ENCODE peak calls at places on chromosome 21, in five cellular contexts. U is upper lobe of right lung, D is fibroblast of the aortic adventitia, E is endothelial cell, H is kidney epithelial cell. J is an unnamed sample.

GRCh38 chr21:33430858-33431257 is 27.6 kb downstream of the IFNGR2 start:
- DNase-seq in H (no peak), D (no peak), E (no peak), U (no peak), J (no peak)

GRCh38 chr21:44450402-44450801 is 4.9 kb upstream of the LRRC3 start:
- DNase-seq in U (no peak), D (no peak), H (no peak), E (no peak), J (no peak)

GRCh38 chr21:15257646-15258045 is 192.8 kb upstream of the NRIP1 start:
- DNase-seq in H (no peak), E (no peak), D (no peak), U (no peak), J (no peak)

GRCh38 chr21:36676039-36676950 is 22.6 kb upstream of the SIM2 start:
- DNase-seq in H (no peak), D (no peak), U (no peak), E (no peak), J (no peak)

GRCh38 chr21:29499734-29500343 is 201.1 kb downstream of the BACH1 start:
- DNase-seq in D (no peak), U (no peak), E (peak), H (no peak), J (peak)

GRCh38 chr21:36203603-36203889 is 46.9 kb downstream of the DOP1B start:
- DNase-seq in D (peak), E (no peak), H (peak), U (no peak), J (peak)

GRCh38 chr21:45029968-45030636 is 44.3 kb upstream of the ADARB1 start:
- DNase-seq in H (no peak), D (no peak), E (no peak), U (no peak), J (no peak)

GRCh38 chr21:44394733-44395132 is 41.3 kb downstream of the TRPM2 start:
- DNase-seq in H (no peak), E (no peak), D (no peak), U (peak), J (no peak)

GRCh38 chr21:37496972-37497371 is 130.4 kb downstream of the DYRK1A start:
- DNase-seq in D (peak), U (no peak), E (no peak), H (no peak), J (no peak)

GRCh38 chr21:26842300-26842699 is 2.9 kb downstream of the ADAMTS1 start:
- DNase-seq in U (no peak), E (no peak), D (peak), H (no peak), J (peak)

GRCh38 chr21:33825898-33826297 is 89.7 kb downstream of the ATP5PO start:
- DNase-seq in H (no peak), D (peak), E (no peak), U (no peak), J (peak)

GRCh38 chr21:8993943-8994639 is 1527.3 kb upstream of the TPTE start:
- DNase-seq in D (no peak), E (no peak), H (no peak), U (no peak), J (no peak)

GRCh38 chr21:44703731-44704635 is 7.0 kb downstream of the KRTAP10-12 start:
- DNase-seq in D (no peak), U (no peak), H (no peak), E (no peak), J (no peak)

GRCh38 chr21:34936299-34936698 is 112.8 kb downstream of the RUNX1 start:
- DNase-seq in U (no peak), D (no peak), E (no peak), H (no peak), J (no peak)

GRCh38 chr21:36640260-36641244 is 58.4 kb upstream of the SIM2 start:
- DNase-seq in U (no peak), E (no peak), H (no peak), D (peak), J (no peak)

GRCh38 chr21:27954806-27955205 is 987.9 kb upstream of the ADAMTS5 start:
- DNase-seq in D (no peak), U (no peak), E (no peak), H (peak), J (peak)

GRCh38 chr21:44532165-44532564 is 7.8 kb downstream of the KRTAP10-1 start:
- DNase-seq in U (peak), D (no peak), H (no peak), E (no peak), J (no peak)

GRCh38 chr21:25637846-25638245 is 1.2 kb upstream of the JAM2 start:
- DNase-seq in D (no peak), E (no peak), U (no peak), H (no peak), J (no peak)

GRCh38 chr21:25639167-25639921 is at the start of gene JAM2:
- DNase-seq in D (no peak), U (peak), E (peak), H (no peak), J (no peak)

GRCh38 chr21:25638634-25639166 is 358 bp upstream of the JAM2 start:
- DNase-seq in U (no peak), H (no peak), D (peak), E (no peak), J (no peak)

GRCh38 chr21:25640671-25641292 is 1.7 kb downstream of the JAM2 start:
- DNase-seq in U (no peak), E (no peak), H (no peak), D (no peak), J (no peak)

DNA sequence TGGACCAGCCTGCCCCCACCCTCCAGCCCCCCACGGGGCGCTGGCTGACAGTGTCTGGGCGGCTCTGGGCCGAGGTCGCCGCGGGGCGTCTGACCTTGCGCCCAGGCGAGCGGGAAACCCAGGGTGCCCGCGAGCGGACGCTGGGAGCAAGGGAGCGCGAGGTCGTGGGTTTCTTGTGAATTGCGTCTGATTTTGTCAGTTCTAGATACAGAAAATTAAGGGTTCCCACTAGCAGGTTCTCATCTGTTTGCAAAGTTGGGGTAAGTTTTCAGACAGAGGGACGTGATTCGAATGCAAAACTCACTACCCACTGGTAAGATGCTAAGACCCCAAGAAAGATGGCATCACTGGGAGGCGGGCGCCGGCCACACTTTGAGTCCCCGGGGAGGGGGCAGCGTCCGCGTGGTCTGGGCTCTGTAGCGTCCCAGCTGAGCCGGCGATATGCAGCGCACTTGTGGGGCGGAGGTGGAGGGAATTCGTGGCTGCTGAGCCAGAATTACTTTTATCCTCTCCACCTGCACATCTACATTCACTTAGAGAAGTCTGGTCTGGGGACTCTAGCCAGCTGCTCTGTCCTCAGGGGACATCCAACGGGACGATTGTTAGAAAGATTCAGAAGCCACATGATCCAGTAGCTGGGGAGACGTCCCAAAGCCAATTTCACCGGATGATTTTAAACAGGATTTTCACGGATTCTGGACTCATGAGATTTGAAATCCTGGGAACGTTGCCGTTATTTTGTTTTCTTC is 1.0 kb downstream of the JAM2 start:
- DNase-seq in E (peak), U (no peak), H (no peak), D (peak), J (no peak)
- TF ChIP-seq CTCF in E (no peak), U (no peak), H (no peak), D (no peak), J (no peak)

GRCh38 chr21:23607782-23608181 is 1999.5 kb downstream of the MRPL39 start:
- DNase-seq in D (no peak), E (no peak), H (no peak), U (no peak), J (no peak)

GRCh38 chr21:23613014-23613413 is 1994.3 kb downstream of the MRPL39 start:
- DNase-seq in D (no peak), U (no peak), E (no peak), H (no peak), J (no peak)

GRCh38 chr21:23612210-23612609 is 1995.1 kb downstream of the MRPL39 start:
- DNase-seq in U (no peak), D (no peak), H (no peak), E (no peak), J (no peak)
- TF ChIP-seq CTCF in U (no peak), D (no peak), H (no peak), E (no peak), J (no peak)

DNA sequence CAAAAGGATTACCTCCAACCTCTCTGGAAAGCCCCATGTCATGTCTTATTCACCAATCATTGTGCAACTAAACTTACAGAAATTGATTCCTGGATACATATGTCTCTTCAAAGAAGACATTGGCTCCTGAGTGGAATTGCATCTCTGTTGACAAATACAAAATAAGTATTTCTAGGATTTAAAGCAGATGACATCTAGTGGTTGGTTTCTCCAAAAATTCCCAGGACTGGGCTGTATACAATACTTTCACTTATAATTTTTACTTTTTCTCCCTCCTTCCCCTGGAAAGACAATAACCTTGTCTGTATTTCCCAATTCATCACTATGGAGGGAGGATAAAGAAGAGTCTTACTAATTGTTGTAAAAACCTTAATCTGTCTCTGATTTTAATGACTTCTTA is 1347.4 kb downstream of the NCAM2 start:
- DNase-seq in D (no peak), H (no peak), U (no peak), E (no peak), J (no peak)
- TF ChIP-seq CTCF in D (no peak), H (no peak), U (no peak), E (no peak), J (no peak)

GRCh38 chr21:32425628-32426027 is 13.1 kb downstream of the EVA1C start:
- DNase-seq in E (no peak), U (no peak), D (no peak), H (no peak), J (no peak)
- TF ChIP-seq CTCF in E (no peak), U (no peak), D (no peak), H (no peak), J (peak)

DNA sequence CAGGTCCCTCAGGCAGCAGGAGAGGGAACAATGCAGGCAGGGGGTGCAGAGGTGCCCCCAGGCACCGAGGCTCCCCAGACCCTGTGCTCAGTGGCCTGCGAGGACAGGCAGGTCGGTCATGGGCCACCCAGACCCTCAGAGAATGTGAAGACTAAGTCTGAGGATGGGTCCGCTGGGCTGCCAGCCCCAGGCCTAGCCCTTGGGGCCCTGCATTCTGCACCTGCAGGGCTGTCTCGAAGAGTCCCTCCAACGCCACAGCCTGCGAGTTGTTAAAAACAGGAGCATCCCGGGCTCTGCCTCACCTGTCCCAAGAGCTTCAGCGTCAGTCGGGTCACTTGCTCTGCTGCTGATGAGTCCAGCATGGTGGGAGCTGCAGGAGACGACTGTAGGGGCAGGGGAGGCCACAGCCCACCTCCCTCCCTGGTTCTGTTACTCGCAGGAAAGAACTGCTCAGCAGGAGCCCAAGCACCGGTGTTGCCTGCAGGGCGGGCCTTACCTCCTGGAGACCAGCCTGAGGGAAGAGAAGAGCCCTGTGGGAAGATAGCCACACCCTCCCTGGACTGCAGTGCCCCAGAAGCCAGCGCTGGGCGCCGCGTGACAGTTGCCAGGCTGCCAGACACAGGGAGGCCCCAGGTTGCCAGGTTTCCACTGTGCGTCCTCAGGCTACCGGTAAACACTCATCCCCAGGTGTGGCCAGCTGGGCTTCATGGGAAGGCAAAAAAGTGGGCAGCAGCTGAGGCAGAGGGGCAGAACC is 5.8 kb downstream of the C21orf58 start:
- DNase-seq in H (no peak), D (no peak), U (no peak), E (no peak), J (no peak)
- TF ChIP-seq CTCF in H (no peak), D (no peak), U (no peak), E (no peak), J (no peak)

GRCh38 chr21:42572906-42573495 is 59.3 kb downstream of the SLC37A1 start:
- DNase-seq in D (no peak), U (peak), E (no peak), H (no peak), J (no peak)

GRCh38 chr21:42571391-42572150 is 57.9 kb downstream of the SLC37A1 start:
- DNase-seq in H (no peak), U (peak), E (no peak), D (no peak), J (no peak)

GRCh38 chr21:42576639-42577038 is 63.0 kb downstream of the SLC37A1 start:
- DNase-seq in U (no peak), D (no peak), E (no peak), H (no peak), J (no peak)

GRCh38 chr21:42575111-42575510 is 61.5 kb downstream of the SLC37A1 start:
- DNase-seq in D (no peak), U (peak), E (no peak), H (no peak), J (no peak)

DNA sequence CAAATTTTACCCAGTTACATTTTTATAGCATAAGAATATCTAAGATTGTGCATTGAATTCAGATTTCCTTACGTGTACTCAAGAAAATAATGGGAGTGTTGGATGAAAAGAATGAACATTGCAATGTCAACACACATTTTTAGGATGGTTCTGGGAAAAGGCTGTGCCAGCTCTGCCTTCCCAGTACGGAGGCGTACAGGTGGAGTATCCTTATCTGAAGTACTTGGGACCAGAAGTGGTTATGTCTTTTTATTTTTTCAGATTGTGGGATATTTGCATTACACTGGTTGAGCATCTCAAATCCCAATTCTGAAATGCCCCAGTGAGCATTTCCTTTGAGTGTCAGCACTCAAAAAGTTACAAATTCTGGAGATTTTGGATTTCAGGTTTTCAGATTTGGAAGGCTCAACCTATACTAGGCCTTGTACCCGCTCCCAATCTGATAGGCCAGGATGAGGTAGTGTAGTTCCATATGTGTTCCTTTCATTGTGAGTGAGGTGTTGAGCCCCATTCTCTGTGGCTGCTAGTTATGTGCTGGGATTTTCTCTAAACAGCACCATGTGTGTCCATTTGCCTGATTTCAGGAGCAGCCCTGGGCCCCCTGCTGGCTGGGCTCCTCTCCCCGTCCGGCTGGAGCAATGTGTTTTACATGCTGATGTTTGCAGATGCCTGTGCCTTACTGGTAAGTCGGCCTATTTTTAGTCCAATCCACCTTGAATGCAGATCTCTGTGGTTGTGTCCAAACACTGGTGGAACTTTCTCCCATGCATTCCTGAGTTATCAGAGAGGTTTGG is 60.8 kb downstream of the SLC37A1 start:
- DNase-seq in E (no peak), U (peak), H (no peak), D (no peak), J (no peak)
- TF ChIP-seq CTCF in E (no peak), U (peak), H (no peak), D (peak), J (peak)

GRCh38 chr21:41369915-41370839 is 8.3 kb downstream of the MX2 start:
- DNase-seq in H (no peak), E (no peak), U (peak), D (no peak), J (no peak)

GRCh38 chr21:41367598-41368360 is 6.0 kb downstream of the MX2 start:
- DNase-seq in D (no peak), H (no peak), E (no peak), U (no peak), J (no peak)

GRCh38 chr21:41370840-41371697 is 9.2 kb downstream of the MX2 start:
- DNase-seq in H (no peak), E (no peak), U (no peak), D (peak), J (no peak)

GRCh38 chr21:41368361-41369104 is 6.7 kb downstream of the MX2 start:
- DNase-seq in U (no peak), E (no peak), D (no peak), H (no peak), J (no peak)

DNA sequence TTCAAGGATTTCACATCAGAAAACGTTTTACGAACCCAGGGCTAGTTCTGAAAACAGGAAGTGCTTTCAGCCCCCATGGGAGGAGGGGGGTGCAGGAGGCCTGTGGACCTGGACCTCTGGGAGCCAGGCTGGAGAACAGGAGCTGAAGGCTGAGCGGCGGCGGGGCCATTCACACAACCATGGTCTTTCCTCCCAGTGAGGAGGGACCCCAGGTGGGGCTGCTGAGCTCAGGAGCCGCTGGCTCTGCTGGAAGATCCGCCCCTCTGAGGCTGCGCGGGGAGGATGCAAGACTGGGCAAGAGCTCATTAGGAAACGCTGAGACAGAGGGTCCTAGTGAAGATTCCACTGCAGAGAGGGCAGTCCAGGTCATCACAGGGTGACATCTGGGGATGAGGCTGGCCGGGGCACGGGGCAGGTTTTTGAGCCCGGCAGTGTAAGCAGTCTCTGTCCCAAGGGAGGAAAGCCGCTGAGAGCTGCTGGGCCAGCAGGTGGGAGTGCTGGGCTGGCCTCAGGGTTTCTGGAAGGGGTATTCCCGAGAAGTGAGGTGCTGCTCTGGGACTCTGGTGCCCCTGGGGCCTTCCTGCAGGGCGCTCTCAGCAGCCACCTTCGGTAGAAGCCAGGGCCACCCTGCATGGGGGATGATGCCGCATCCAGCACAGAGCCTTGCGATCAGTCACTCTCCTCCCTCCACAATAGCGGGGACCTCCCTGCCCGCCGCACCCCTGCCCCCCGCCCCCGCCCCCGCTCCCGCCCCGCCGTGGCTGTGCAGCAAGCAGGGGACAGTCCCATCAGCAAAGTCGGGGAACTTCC is 7.5 kb downstream of the MX2 start:
- DNase-seq in H (no peak), E (peak), U (peak), D (no peak), J (no peak)
- TF ChIP-seq CTCF in H (peak), E (no peak), U (no peak), D (no peak), J (no peak)

DNA sequence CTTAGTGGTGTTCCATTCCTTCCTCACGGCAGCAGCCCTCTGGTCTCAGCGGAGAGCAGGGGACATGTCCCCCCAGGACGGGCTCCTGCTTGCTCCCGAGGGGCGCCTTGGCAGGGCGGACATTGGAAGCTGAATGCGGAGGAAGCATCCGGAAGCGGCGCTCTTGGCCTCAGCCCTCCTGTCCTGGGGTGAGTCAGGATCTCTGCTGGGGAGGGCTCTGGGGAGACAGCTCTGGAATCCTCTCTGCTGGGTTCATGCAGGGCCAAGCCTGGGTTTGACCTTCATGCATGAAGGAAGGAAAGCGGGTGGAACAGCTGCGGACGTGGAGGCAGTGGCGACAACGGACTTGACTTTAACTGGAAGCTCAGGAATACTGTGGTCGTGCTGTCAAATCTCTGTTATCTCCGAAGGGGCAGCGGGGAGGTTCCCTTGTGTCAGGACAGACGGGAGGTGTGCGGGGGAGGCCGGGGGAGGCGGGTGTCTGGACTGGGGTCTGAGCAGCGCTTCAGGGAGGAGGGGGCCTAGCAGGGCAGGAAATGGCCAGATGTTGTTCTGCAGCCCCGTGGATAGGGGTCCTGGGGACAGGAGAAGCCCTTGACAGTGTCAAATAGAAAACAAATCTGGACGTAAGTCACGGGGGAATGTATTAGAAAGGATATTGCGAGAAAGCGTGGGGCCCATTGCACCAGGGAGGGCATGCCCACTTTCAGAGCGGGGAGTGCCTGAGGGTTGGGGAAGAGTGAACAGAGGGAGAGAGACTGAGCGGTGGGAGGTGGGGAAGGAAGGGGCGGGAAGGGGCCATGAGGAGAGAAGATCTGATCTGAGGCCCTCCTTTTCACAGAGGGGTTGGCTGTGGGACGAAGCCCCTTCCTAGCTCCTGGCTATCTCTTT is 26.6 kb downstream of the CRYAA start:
- DNase-seq in H (no peak), U (peak), E (no peak), D (no peak), J (no peak)
- TF ChIP-seq CTCF in H (no peak), U (no peak), E (no peak), D (no peak), J (no peak)